ENCODE peak calls at places on chromosomes 3 and 15, in nine cellular contexts. Z is astrocyte of the cerebellum, V is foreskin fibroblast, S is AG09309, R is transverse colon, E is right atrium auricular region, G is progenitor cell of endocrine pancreas, Q is heart right ventricle, A is GM13976. K is an unnamed sample.

GRCh38 chr15:47753591-47753990 is 36.3 kb downstream of the SEMA6D start:
- DNase-seq in Z (no peak), V (no peak), S (no peak), R (no peak), E (no peak), G (no peak), Q (no peak), A (no peak), K (no peak)

GRCh38 chr3:50154840-50155490 is at the start of gene SEMA3F:
- DNase-seq in Z (no peak), V (peak), S (no peak), R (peak), E (no peak), G (peak), Q (peak), A (peak), K (no peak)

GRCh38 chr15:95459288-95459687 is 871.2 kb upstream of the NR2F2 start:
- DNase-seq in Z (no peak), V (peak), S (no peak), R (no peak), E (no peak), G (no peak), Q (no peak), A (no peak), K (no peak)

GRCh38 chr3:111668912-111669488 is 73.9 kb upstream of the ZBED2 start:
- DNase-seq in Z (no peak), V (peak), S (peak), R (no peak), E (no peak), G (no peak), Q (no peak), A (peak), K (peak)

GRCh38 chr15:31046759-31047359 is 54.7 kb downstream of the TRPM1 start:
- DNase-seq in Z (no peak), V (no peak), S (no peak), R (no peak), E (no peak), G (no peak), Q (no peak), A (no peak), K (no peak)

GRCh38 chr3:141074529-141074928 is 23.4 kb downstream of the SPSB4 start:
- DNase-seq in Z (no peak), V (no peak), S (no peak), R (no peak), E (no peak), G (no peak), Q (no peak), A (no peak), K (no peak)

GRCh38 chr3:195849322-195850074 is 37.8 kb upstream of the MUC4 start:
- DNase-seq in Z (no peak), V (no peak), S (no peak), R (no peak), E (no peak), G (no peak), Q (no peak), A (peak), K (no peak)

GRCh38 chr3:98556164-98557130 is 24.7 kb downstream of the GPR15 start:
- DNase-seq in Z (no peak), V (no peak), S (no peak), R (no peak), E (no peak), G (no peak), Q (no peak), A (peak), K (no peak)

GRCh38 chr15:26200427-26200826 is 337.3 kb upstream of the ATP10A start:
- DNase-seq in Z (no peak), V (no peak), S (no peak), R (no peak), E (no peak), G (no peak), Q (no peak), A (no peak), K (no peak)

GRCh38 chr3:166447513-166447912 is 610.3 kb upstream of the BCHE start:
- DNase-seq in Z (no peak), V (no peak), S (no peak), R (no peak), E (no peak), G (no peak), Q (no peak), A (no peak), K (no peak)

GRCh38 chr15:31352911-31353811 is 26.5 kb downstream of the KLF13 start:
- DNase-seq in Z (peak), V (peak), S (peak), R (peak), E (no peak), G (no peak), Q (peak), A (peak), K (peak)

GRCh38 chr3:139238281-139239030 is 105.4 kb upstream of the MRPS22 start:
- DNase-seq in Z (no peak), V (no peak), S (no peak), R (no peak), E (no peak), G (no peak), Q (no peak), A (no peak), K (no peak)

GRCh38 chr3:140186421-140186920 is 251.5 kb downstream of the CLSTN2 start:
- DNase-seq in Z (peak), V (peak), S (peak), R (no peak), E (no peak), G (no peak), Q (no peak), A (no peak), K (no peak)

GRCh38 chr3:154904328-154904727 is 175.8 kb upstream of the MME start:
- DNase-seq in Z (no peak), V (peak), S (no peak), R (no peak), E (no peak), G (no peak), Q (no peak), A (peak), K (no peak)

GRCh38 chr3:42257007-42257406 is 9.0 kb downstream of the CCK start:
- DNase-seq in Z (no peak), V (no peak), S (no peak), R (no peak), E (no peak), G (no peak), Q (no peak), A (no peak), K (no peak)

GRCh38 chr15:74502301-74502700 is 38.7 kb upstream of the ARID3B start:
- DNase-seq in Z (no peak), V (no peak), S (no peak), R (no peak), E (no peak), G (no peak), Q (no peak), A (no peak), K (no peak)

GRCh38 chr3:113536627-113537101 is 4.3 kb downstream of the SIDT1 start:
- DNase-seq in Z (no peak), V (peak), S (no peak), R (peak), E (no peak), G (no peak), Q (no peak), A (no peak), K (no peak)

GRCh38 chr3:10845240-10845761 is 29.3 kb downstream of the SLC6A11 start:
- DNase-seq in Z (no peak), V (no peak), S (no peak), R (no peak), E (no peak), G (no peak), Q (no peak), A (no peak), K (no peak)

GRCh38 chr15:98151098-98151497 is 190.6 kb downstream of the ARRDC4 start:
- DNase-seq in Z (no peak), V (no peak), S (no peak), R (no peak), E (no peak), G (no peak), Q (no peak), A (no peak), K (no peak)

GRCh38 chr15:68658641-68659358 is 80.0 kb downstream of the CORO2B start:
- DNase-seq in Z (no peak), V (peak), S (no peak), R (no peak), E (no peak), G (no peak), Q (no peak), A (no peak), K (no peak)

DNA sequence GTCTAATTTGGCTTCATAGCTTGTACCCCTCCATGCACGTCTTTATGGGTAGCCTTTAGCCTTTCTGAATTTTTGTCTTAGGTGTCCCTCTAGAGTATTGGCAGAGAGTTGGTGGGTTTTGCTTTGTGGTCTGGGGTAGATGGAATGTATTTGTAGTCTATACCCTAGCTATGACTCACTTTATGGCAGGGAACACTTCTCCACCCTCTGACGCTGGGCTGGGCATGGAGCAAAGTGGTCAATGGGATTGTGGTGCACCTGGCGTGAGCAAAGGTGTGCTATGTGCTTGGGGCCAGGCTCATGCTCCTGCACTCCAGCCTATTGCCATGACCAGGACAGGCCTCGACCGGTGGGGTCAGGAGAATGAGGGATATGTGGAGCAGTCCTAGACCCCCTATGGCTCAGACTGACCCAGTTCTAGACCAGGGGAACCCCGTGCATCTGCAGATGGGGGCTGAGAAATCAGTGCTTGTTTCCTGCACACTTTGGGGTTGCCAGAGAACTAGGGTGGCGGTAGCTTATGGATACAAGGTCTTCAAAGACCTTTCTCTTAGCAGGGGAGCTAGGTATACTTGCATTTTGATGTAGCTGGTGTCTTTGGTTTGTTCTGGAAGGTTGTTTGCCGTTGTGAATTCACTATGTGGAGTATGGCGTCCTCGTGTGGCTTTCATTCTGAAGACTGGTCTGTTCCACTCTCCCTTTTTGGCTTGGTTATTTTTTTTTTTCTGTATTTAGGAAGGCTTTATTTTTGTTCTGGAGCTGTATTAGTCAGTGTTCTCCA is 49.4 kb upstream of the RPL32 start:
- DNase-seq in Z (no peak), V (no peak), S (no peak), R (no peak), E (no peak), G (no peak), Q (no peak), A (no peak), K (no peak)
- TF ChIP-seq CTCF in Z (no peak), V (no peak), S (peak), R (no peak), E (no peak), G (no peak), Q (no peak), A (no peak), K (peak)

GRCh38 chr3:100090669-100091005 is 23.7 kb downstream of the FILIP1L start:
- DNase-seq in Z (no peak), V (no peak), S (no peak), R (no peak), E (no peak), G (no peak), Q (no peak), A (no peak), K (no peak)
- TF ChIP-seq CTCF in Z (no peak), V (no peak), S (no peak), R (no peak), E (no peak), G (no peak), Q (no peak), A (no peak), K (no peak)

GRCh38 chr15:49046113-49046883 is at the start of gene SECISBP2L:
- DNase-seq in Z (peak), V (peak), S (peak), R (peak), E (peak), G (peak), Q (peak), A (peak), K (peak)
- TF ChIP-seq CTCF in Z (peak), V (no peak), S (peak), R (peak), E (peak), G (peak), Q (peak), A (peak), K (no peak)

DNA sequence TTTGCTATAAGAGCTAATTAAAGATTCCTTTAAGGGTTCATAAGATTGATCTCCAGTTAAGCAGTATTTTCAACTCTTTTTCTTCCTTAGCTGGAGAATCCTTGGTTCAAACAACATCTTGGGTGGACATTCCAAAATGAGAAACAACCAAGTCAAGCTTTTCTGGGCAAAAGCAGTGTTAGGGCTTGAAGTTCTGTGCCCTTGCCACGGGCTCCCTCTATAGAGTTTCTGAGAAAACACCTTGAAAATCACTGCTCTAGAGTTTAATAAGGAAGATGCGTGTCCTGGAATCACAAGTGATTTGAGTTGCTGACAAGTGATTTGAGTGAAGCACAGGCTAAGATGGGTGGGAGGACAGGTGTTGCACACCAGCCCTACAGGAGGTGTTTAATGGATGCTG is 128.9 kb downstream of the SLCO3A1 start:
- DNase-seq in Z (no peak), V (no peak), S (no peak), R (no peak), E (no peak), G (no peak), Q (no peak), A (no peak), K (no peak)
- TF ChIP-seq CTCF in Z (peak), V (no peak), S (no peak), R (no peak), E (no peak), G (no peak), Q (no peak), A (no peak), K (peak)

DNA sequence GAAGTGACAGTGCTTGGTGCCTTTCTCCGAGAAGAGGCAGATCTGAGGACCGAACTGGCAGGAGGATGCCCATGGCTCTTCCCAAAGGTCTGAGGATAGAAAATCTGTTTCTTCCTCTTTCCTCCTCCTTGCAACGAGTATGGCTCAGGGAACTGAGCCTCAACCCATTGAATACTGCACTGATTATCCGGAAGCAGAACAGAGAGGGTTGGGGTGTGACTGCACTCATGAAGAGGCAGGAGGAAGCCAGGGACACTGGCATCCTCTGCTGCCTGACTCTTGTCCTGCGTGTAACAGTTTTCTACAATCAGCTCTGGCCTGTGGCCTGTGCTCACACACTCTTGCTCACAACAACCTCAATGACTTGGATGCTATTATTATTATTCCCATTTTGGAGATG is 38.9 kb downstream of the KIF9 start:
- DNase-seq in Z (no peak), V (no peak), S (no peak), R (no peak), E (no peak), G (no peak), Q (no peak), A (no peak), K (no peak)
- TF ChIP-seq CTCF in Z (no peak), V (no peak), S (no peak), R (no peak), E (no peak), G (no peak), Q (no peak), A (no peak), K (no peak)

K was measured in AG04450.